ENCODE peak calls at places on chromosomes 3 and 15, in seven cellular contexts. H is CD4-positive, alpha-beta T cell; O is nephron progenitor cell; Y is CD8-positive, alpha-beta T cell; K is transverse colon; U is cardiac fibroblast; L is mesothelial cell of epicardium. S is an unnamed sample.
A peak's percentile ranks its signal among the peaks of the same experiment; 100 is the strongest.

GRCh38 chr3:72155391-72156064 is 370.6 kb upstream of the PROK2 start:
- DNase-seq in U (peak; percentile 93), K (peak; percentile 53), Y (no peak), O (no peak), L (no peak), H (no peak), S (no peak)

GRCh38 chr3:13140596-13140995 is 67.4 kb upstream of the IQSEC1 start:
- DNase-seq in H (no peak), L (no peak), K (no peak), O (no peak), U (no peak), Y (no peak), S (no peak)

GRCh38 chr3:129310111-129310601 is 31.5 kb downstream of the HMCES start:
- DNase-seq in H (no peak), O (no peak), U (no peak), Y (no peak), L (no peak), K (peak; percentile 56), S (peak; percentile 72)

GRCh38 chr15:87816811-87817210 is 439.7 kb downstream of the NTRK3 start:
- DNase-seq in L (no peak), H (no peak), U (peak; percentile 79), Y (no peak), K (no peak), O (no peak), S (no peak)

GRCh38 chr3:171039674-171040073 is 13.2 kb upstream of the SLC2A2 start:
- DNase-seq in Y (no peak), L (no peak), U (peak; percentile 50), K (no peak), H (no peak), O (no peak), S (no peak)

GRCh38 chr3:128280466-128281455 is 127.5 kb downstream of the EEFSEC start:
- DNase-seq in H (no peak), K (no peak), O (no peak), U (no peak), L (no peak), Y (no peak), S (no peak)

GRCh38 chr15:67940324-67940719 is 100.5 kb upstream of the RNU6-1 start:
- DNase-seq in O (no peak), H (no peak), Y (no peak), U (no peak), K (no peak), L (no peak), S (no peak)

GRCh38 chr3:8768364-8769087 is 887 bp downstream of the OXTR start:
- DNase-seq in K (no peak), Y (no peak), U (no peak), O (no peak), H (no peak), L (no peak), S (peak; percentile 81)

GRCh38 chr15:72338617-72339321 is 18.8 kb upstream of the CELF6 start:
- DNase-seq in K (no peak), O (no peak), L (no peak), U (peak; percentile 97), Y (no peak), H (no peak), S (no peak)

GRCh38 chr3:145333931-145334330 is 827.1 kb downstream of the PLOD2 start:
- DNase-seq in U (no peak), H (no peak), O (no peak), Y (no peak), K (no peak), L (no peak), S (no peak)

GRCh38 chr15:82950746-82951370 is 1.7 kb downstream of the HOMER2 start:
- DNase-seq in H (no peak), U (no peak), Y (no peak), L (no peak), O (no peak), K (no peak), S (peak; percentile 73)

GRCh38 chr15:52735231-52736089 is 54.7 kb downstream of the ONECUT1 start:
- DNase-seq in H (peak; percentile 54), U (peak; percentile 81), Y (peak; percentile 80), K (peak; percentile 70), O (peak; percentile 73), L (peak; percentile 56), S (peak; percentile 68)

GRCh38 chr3:140128217-140129137 is 193.5 kb downstream of the CLSTN2 start:
- DNase-seq in K (peak; percentile 9), U (peak; percentile 26), Y (no peak), O (peak; percentile 46), L (no peak), H (no peak), S (peak; percentile 49)

GRCh38 chr3:114319453-114319852 is 25.6 kb downstream of the TIGIT start:
- DNase-seq in H (no peak), L (no peak), U (peak; percentile 26), Y (no peak), O (no peak), K (no peak), S (no peak)

GRCh38 chr15:74423443-74424257 is 10.1 kb downstream of the SEMA7A start:
- DNase-seq in Y (no peak), L (no peak), U (no peak), H (no peak), K (no peak), O (no peak), S (no peak)

GRCh38 chr3:181326637-181327223 is 337.2 kb upstream of the DNAJC19 start:
- DNase-seq in L (no peak), H (no peak), Y (no peak), O (peak; percentile 10), U (peak; percentile 25), K (no peak), S (peak; percentile 36)

GRCh38 chr15:69718916-69719315 is 266.3 kb downstream of the RPLP1 start:
- DNase-seq in U (no peak), O (no peak), Y (peak; percentile 23), K (no peak), L (no peak), H (no peak), S (no peak)

GRCh38 chr3:30751610-30752299 is 142.7 kb downstream of the GADL1 start:
- DNase-seq in Y (peak; percentile 64), U (peak; percentile 61), H (peak; percentile 52), O (peak; percentile 44), L (no peak), K (peak; percentile 22), S (peak; percentile 19)

GRCh38 chr3:124387008-124387407 is 343.2 kb upstream of the UMPS start:
- DNase-seq in U (no peak), K (no peak), L (no peak), O (no peak), H (no peak), Y (no peak), S (no peak)

GRCh38 chr3:139455855-139456254 is 20.5 kb downstream of the RBP2 start:
- DNase-seq in L (no peak), H (no peak), O (no peak), Y (no peak), K (no peak), U (no peak), S (no peak)

GRCh38 chr15:56813995-56814394 is 80.7 kb upstream of the ZNF280D start:
- DNase-seq in L (no peak), Y (no peak), U (no peak), K (no peak), O (no peak), H (no peak), S (no peak)

DNA sequence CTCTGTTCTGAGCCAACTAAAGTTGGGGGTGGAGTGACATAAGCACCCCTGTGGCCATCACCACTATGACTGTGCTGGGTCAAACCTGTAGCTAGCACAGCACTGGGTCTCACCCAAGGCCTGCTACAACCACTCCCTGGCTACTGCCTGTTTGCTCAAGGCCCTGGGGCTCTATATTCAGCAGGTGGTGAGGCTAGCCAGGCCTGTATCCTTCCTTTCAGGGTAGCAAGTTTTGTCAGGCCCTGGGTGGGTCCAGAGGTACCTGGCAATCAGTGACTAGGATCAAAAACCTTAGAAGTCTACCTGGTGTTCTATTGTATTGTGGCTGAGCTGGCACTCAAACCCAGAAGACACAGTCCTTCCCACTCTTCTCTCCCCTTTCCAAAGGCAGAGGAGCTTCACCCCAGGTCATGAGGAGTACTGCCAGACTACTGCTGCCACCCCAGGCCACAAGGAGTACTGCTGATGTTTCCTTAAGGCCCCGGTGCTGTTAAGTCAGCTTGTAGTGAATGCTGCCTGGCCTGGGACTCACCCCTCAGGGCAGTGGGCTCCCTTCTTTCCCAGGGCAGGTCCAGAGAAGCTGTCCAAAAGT is 170.8 kb downstream of the IGSF11 start:
- DNase-seq in L (no peak), O (peak; percentile 6), U (no peak), Y (no peak), H (no peak), K (no peak), S (no peak)
- TF ChIP-seq CTCF in L (no peak), O (no peak), U (no peak), Y (no peak), H (no peak), K (no peak), S (no peak)

DNA sequence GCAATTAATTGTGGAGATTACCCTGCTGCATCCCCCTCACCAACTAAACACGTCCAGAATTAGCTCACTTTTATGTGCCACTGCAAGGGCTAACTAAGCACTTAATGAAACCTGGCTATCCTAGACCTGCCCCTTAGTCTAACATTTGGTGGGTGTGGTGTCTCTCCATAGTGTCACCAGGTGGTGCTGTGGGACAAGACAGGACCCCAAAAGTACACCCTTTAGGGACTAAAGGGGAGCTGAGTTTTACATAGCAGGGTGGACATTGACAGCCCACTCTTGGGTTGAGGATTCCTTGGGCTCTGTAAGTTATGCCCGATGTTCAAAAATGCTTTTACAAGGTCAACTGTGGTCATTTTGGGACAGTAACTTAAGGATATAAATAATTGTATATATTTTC is 5.7 kb downstream of the DUT start:
- DNase-seq in U (peak; percentile 13), Y (peak; percentile 12), H (no peak), K (no peak), L (no peak), O (peak; percentile 15), S (peak; percentile 29)
- TF ChIP-seq CTCF in U (peak; percentile 23), Y (no peak), H (peak; percentile 15), K (no peak), L (no peak), O (no peak), S (no peak)

DNA sequence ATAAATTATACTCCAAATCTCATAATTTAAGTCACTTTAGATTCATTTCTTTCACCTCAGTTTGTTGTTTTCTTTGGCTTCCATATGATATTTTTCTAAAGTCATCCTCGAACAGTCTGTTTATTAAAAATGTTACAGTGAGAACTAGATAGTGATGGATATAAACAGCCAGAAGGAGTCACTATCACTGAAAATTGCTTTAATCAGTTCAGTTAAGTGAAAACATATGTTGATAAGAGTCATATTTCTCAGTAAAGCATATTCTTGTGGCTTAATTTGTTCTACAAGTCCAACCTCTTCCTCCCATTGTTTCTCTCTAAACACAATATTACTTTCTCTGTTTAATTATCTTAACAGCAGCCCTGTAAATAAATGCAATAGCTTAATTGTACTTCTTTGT is 427.5 kb upstream of the ALCAM start:
- DNase-seq in U (peak; percentile 29), L (no peak), O (no peak), H (no peak), Y (no peak), K (no peak), S (no peak)
- TF ChIP-seq CTCF in U (no peak), L (no peak), O (no peak), H (no peak), Y (no peak), K (no peak), S (no peak)

GRCh38 chr3:147383617-147384016 is 22.7 kb downstream of the ZIC4 start:
- DNase-seq in Y (no peak), H (no peak), U (no peak), O (no peak), L (no peak), K (no peak), S (no peak)
- TF ChIP-seq CTCF in Y (no peak), H (no peak), U (no peak), O (peak; percentile 52), L (no peak), K (no peak), S (no peak)